ENCODE peak calls at places on chromosomes 4 and X, in nine cellular contexts. One of them, this sample, is unnamed.

GRCh38 chr4:127829014-127829413 is 46.9 kb downstream of the HSPA4L start:
- DNase-seq in tibial artery: no peak
- DNase-seq in central memory CD4-positive, alpha-beta T cell: no peak
- DNase-seq in pancreas: no peak
- DNase-seq in M059J: no peak
- DNase-seq in RWPE1: no peak
- DNase-seq in HCEC 1CT: no peak
- DNase-seq in PC-9: no peak
- DNase-seq in AG20443: no peak
- DNase-seq in this sample: no peak

GRCh38 chrX:118503260-118504041 is 7.8 kb downstream of the DOCK11 start:
- DNase-seq in tibial artery: no peak
- DNase-seq in central memory CD4-positive, alpha-beta T cell: no peak
- DNase-seq in pancreas: no peak
- DNase-seq in M059J: no peak
- DNase-seq in RWPE1: no peak
- DNase-seq in HCEC 1CT: no peak
- DNase-seq in PC-9: no peak
- DNase-seq in AG20443: no peak
- DNase-seq in this sample: no peak

GRCh38 chr4:83054928-83055327 is 19.9 kb downstream of the COPS4 start:
- DNase-seq in tibial artery: no peak
- DNase-seq in central memory CD4-positive, alpha-beta T cell: no peak
- DNase-seq in pancreas: no peak
- DNase-seq in M059J: peak
- DNase-seq in RWPE1: peak
- DNase-seq in HCEC 1CT: no peak
- DNase-seq in PC-9: no peak
- DNase-seq in AG20443: peak
- DNase-seq in this sample: peak

GRCh38 chr4:56505269-56506109 is at the start of gene ARL9:
- DNase-seq in tibial artery: peak
- DNase-seq in central memory CD4-positive, alpha-beta T cell: peak
- DNase-seq in pancreas: peak
- DNase-seq in M059J: peak
- DNase-seq in RWPE1: peak
- DNase-seq in HCEC 1CT: peak
- DNase-seq in PC-9: no peak
- DNase-seq in AG20443: peak
- DNase-seq in this sample: no peak

GRCh38 chr4:6591305-6591704 is 16.3 kb downstream of the MAN2B2 start:
- DNase-seq in tibial artery: no peak
- DNase-seq in central memory CD4-positive, alpha-beta T cell: no peak
- DNase-seq in pancreas: no peak
- DNase-seq in M059J: no peak
- DNase-seq in RWPE1: no peak
- DNase-seq in HCEC 1CT: no peak
- DNase-seq in PC-9: no peak
- DNase-seq in AG20443: no peak
- DNase-seq in this sample: no peak

GRCh38 chr4:26069218-26069617 is 155.2 kb downstream of the SMIM20 start:
- DNase-seq in tibial artery: no peak
- DNase-seq in central memory CD4-positive, alpha-beta T cell: no peak
- DNase-seq in pancreas: no peak
- DNase-seq in M059J: peak
- DNase-seq in RWPE1: no peak
- DNase-seq in HCEC 1CT: peak
- DNase-seq in PC-9: no peak
- DNase-seq in AG20443: no peak
- DNase-seq in this sample: no peak

GRCh38 chr4:138562544-138562961 is 320.4 kb upstream of the SLC7A11 start:
- DNase-seq in tibial artery: no peak
- DNase-seq in central memory CD4-positive, alpha-beta T cell: no peak
- DNase-seq in pancreas: no peak
- DNase-seq in M059J: peak
- DNase-seq in RWPE1: no peak
- DNase-seq in HCEC 1CT: no peak
- DNase-seq in PC-9: no peak
- DNase-seq in AG20443: peak
- DNase-seq in this sample: peak

GRCh38 chr4:145075742-145076472 is 22.1 kb downstream of the ANAPC10 start:
- DNase-seq in tibial artery: no peak
- DNase-seq in central memory CD4-positive, alpha-beta T cell: no peak
- DNase-seq in pancreas: no peak
- DNase-seq in M059J: no peak
- DNase-seq in RWPE1: no peak
- DNase-seq in HCEC 1CT: no peak
- DNase-seq in PC-9: no peak
- DNase-seq in AG20443: no peak
- DNase-seq in this sample: no peak

GRCh38 chr4:52873191-52873590 is 11.1 kb downstream of the RASL11B start:
- DNase-seq in tibial artery: no peak
- DNase-seq in central memory CD4-positive, alpha-beta T cell: no peak
- DNase-seq in pancreas: no peak
- DNase-seq in M059J: no peak
- DNase-seq in RWPE1: no peak
- DNase-seq in HCEC 1CT: no peak
- DNase-seq in PC-9: no peak
- DNase-seq in AG20443: no peak
- DNase-seq in this sample: no peak

GRCh38 chr4:153233761-153234371 is 29.6 kb downstream of the TRIM2 start:
- DNase-seq in tibial artery: no peak
- DNase-seq in central memory CD4-positive, alpha-beta T cell: no peak
- DNase-seq in pancreas: no peak
- DNase-seq in M059J: peak
- DNase-seq in RWPE1: peak
- DNase-seq in HCEC 1CT: peak
- DNase-seq in PC-9: peak
- DNase-seq in AG20443: peak
- DNase-seq in this sample: no peak

GRCh38 chr4:47849466-47849865 is 11.6 kb upstream of the CORIN start:
- DNase-seq in tibial artery: no peak
- DNase-seq in central memory CD4-positive, alpha-beta T cell: no peak
- DNase-seq in pancreas: no peak
- DNase-seq in M059J: no peak
- DNase-seq in RWPE1: no peak
- DNase-seq in HCEC 1CT: no peak
- DNase-seq in PC-9: no peak
- DNase-seq in AG20443: no peak
- DNase-seq in this sample: no peak

GRCh38 chrX:20284992-20285391 is 18.3 kb upstream of the RPS6KA3 start:
- DNase-seq in tibial artery: no peak
- DNase-seq in central memory CD4-positive, alpha-beta T cell: no peak
- DNase-seq in pancreas: no peak
- DNase-seq in M059J: no peak
- DNase-seq in RWPE1: no peak
- DNase-seq in HCEC 1CT: no peak
- DNase-seq in PC-9: no peak
- DNase-seq in AG20443: no peak
- DNase-seq in this sample: no peak

GRCh38 chr4:77578145-77578544 is 27.5 kb upstream of the CXCL13 start:
- DNase-seq in tibial artery: no peak
- DNase-seq in central memory CD4-positive, alpha-beta T cell: no peak
- DNase-seq in pancreas: no peak
- DNase-seq in M059J: no peak
- DNase-seq in RWPE1: no peak
- DNase-seq in HCEC 1CT: no peak
- DNase-seq in PC-9: no peak
- DNase-seq in AG20443: no peak
- DNase-seq in this sample: no peak

GRCh38 chrX:114037515-114037914 is 546.4 kb upstream of the HTR2C start:
- DNase-seq in tibial artery: no peak
- DNase-seq in central memory CD4-positive, alpha-beta T cell: no peak
- DNase-seq in pancreas: no peak
- DNase-seq in M059J: no peak
- DNase-seq in RWPE1: no peak
- DNase-seq in HCEC 1CT: no peak
- DNase-seq in PC-9: no peak
- DNase-seq in AG20443: no peak
- DNase-seq in this sample: no peak

GRCh38 chr4:155774033-155774432 is 15.2 kb downstream of the GUCY1B1 start:
- DNase-seq in tibial artery: no peak
- DNase-seq in central memory CD4-positive, alpha-beta T cell: no peak
- DNase-seq in pancreas: no peak
- DNase-seq in M059J: no peak
- DNase-seq in RWPE1: no peak
- DNase-seq in HCEC 1CT: no peak
- DNase-seq in PC-9: no peak
- DNase-seq in AG20443: no peak
- DNase-seq in this sample: no peak

GRCh38 chr4:54090804-54091623 is 8.9 kb upstream of the GSX2 start:
- DNase-seq in tibial artery: no peak
- DNase-seq in central memory CD4-positive, alpha-beta T cell: no peak
- DNase-seq in pancreas: peak
- DNase-seq in M059J: no peak
- DNase-seq in RWPE1: no peak
- DNase-seq in HCEC 1CT: no peak
- DNase-seq in PC-9: peak
- DNase-seq in AG20443: peak
- DNase-seq in this sample: no peak

GRCh38 chr4:17142232-17142711 is 243.8 kb upstream of the LDB2 start:
- DNase-seq in tibial artery: no peak
- DNase-seq in central memory CD4-positive, alpha-beta T cell: no peak
- DNase-seq in pancreas: no peak
- DNase-seq in M059J: peak
- DNase-seq in RWPE1: peak
- DNase-seq in HCEC 1CT: peak
- DNase-seq in PC-9: no peak
- DNase-seq in AG20443: peak
- DNase-seq in this sample: no peak

GRCh38 chrX:86829786-86830185 is 681.5 kb downstream of the DACH2 start:
- DNase-seq in tibial artery: no peak
- DNase-seq in central memory CD4-positive, alpha-beta T cell: no peak
- DNase-seq in pancreas: no peak
- DNase-seq in M059J: no peak
- DNase-seq in RWPE1: no peak
- DNase-seq in HCEC 1CT: no peak
- DNase-seq in PC-9: no peak
- DNase-seq in AG20443: no peak
- DNase-seq in this sample: no peak

GRCh38 chr4:16122784-16123183 is 39.0 kb upstream of the PROM1 start:
- DNase-seq in tibial artery: no peak
- DNase-seq in central memory CD4-positive, alpha-beta T cell: no peak
- DNase-seq in pancreas: no peak
- DNase-seq in M059J: no peak
- DNase-seq in RWPE1: no peak
- DNase-seq in HCEC 1CT: no peak
- DNase-seq in PC-9: no peak
- DNase-seq in AG20443: no peak
- DNase-seq in this sample: no peak